ENCODE peak calls at places on chromosomes 7 and 10, in five cellular contexts. One of them, this sample, is unnamed.
A peak's percentile ranks its signal among the peaks of the same experiment; 100 is the strongest.

GRCh38 chr10:22133640-22134624 is 83.9 kb downstream of the EBLN1 start:
- DNase-seq in amygdala: no peak
- DNase-seq in foreskin keratinocyte: no peak
- DNase-seq in GDM1: peak; percentile 86
- DNase-seq in T-helper 2 cell: no peak
- DNase-seq in this sample: no peak

GRCh38 chr10:103620891-103621777 is 127.6 kb downstream of the NEURL1 start:
- DNase-seq in GDM1: no peak
- DNase-seq in T-helper 2 cell: no peak
- DNase-seq in amygdala: no peak
- DNase-seq in foreskin keratinocyte: no peak
- DNase-seq in this sample: no peak

GRCh38 chr7:77975672-77976480 is 177.3 kb downstream of the PHTF2 start:
- DNase-seq in amygdala: no peak
- DNase-seq in foreskin keratinocyte: no peak
- DNase-seq in GDM1: no peak
- DNase-seq in T-helper 2 cell: no peak
- DNase-seq in this sample: no peak

GRCh38 chr7:46153583-46153950 is 232.5 kb upstream of the IGFBP3 start:
- DNase-seq in foreskin keratinocyte: no peak
- DNase-seq in GDM1: no peak
- DNase-seq in amygdala: no peak
- DNase-seq in T-helper 2 cell: no peak
- DNase-seq in this sample: no peak

GRCh38 chr10:128123853-128124252 is 2.4 kb downstream of the MKI67 start:
- DNase-seq in amygdala: no peak
- DNase-seq in foreskin keratinocyte: no peak
- DNase-seq in T-helper 2 cell: no peak
- DNase-seq in GDM1: no peak
- DNase-seq in this sample: no peak

GRCh38 chr10:52316005-52316404 is 1.9 kb downstream of the DKK1 start:
- DNase-seq in amygdala: no peak
- DNase-seq in foreskin keratinocyte: no peak
- DNase-seq in GDM1: no peak
- DNase-seq in T-helper 2 cell: no peak
- DNase-seq in this sample: no peak

GRCh38 chr7:154698726-154699291 is 304.1 kb downstream of the PAXIP1 start:
- DNase-seq in foreskin keratinocyte: no peak
- DNase-seq in GDM1: no peak
- DNase-seq in T-helper 2 cell: no peak
- DNase-seq in amygdala: no peak
- DNase-seq in this sample: no peak

GRCh38 chr7:72805526-72806494 is 22.2 kb downstream of the TYW1B start:
- DNase-seq in amygdala: no peak
- DNase-seq in GDM1: no peak
- DNase-seq in foreskin keratinocyte: peak; percentile 44
- DNase-seq in T-helper 2 cell: no peak
- DNase-seq in this sample: no peak

GRCh38 chr10:118035358-118036031 is 11.2 kb downstream of the RAB11FIP2 start:
- DNase-seq in amygdala: no peak
- DNase-seq in T-helper 2 cell: no peak
- DNase-seq in GDM1: no peak
- DNase-seq in foreskin keratinocyte: no peak
- DNase-seq in this sample: no peak

GRCh38 chr7:26397326-26397725 is 105.7 kb downstream of the SNX10 start:
- DNase-seq in T-helper 2 cell: no peak
- DNase-seq in GDM1: no peak
- DNase-seq in foreskin keratinocyte: no peak
- DNase-seq in amygdala: no peak
- DNase-seq in this sample: no peak

GRCh38 chr10:47406870-47407648 is 23.0 kb upstream of the ZNF488 start:
- DNase-seq in GDM1: no peak
- DNase-seq in foreskin keratinocyte: peak; percentile 96
- DNase-seq in T-helper 2 cell: no peak
- DNase-seq in amygdala: no peak
- DNase-seq in this sample: peak; percentile 91

GRCh38 chr10:46106410-46107255 is 60.6 kb upstream of the MSMB start:
- DNase-seq in foreskin keratinocyte: no peak
- DNase-seq in amygdala: no peak
- DNase-seq in GDM1: peak; percentile 21
- DNase-seq in T-helper 2 cell: peak; percentile 29
- DNase-seq in this sample: peak; percentile 4

GRCh38 chr7:38731195-38731594 is 100.0 kb upstream of the AMPH start:
- DNase-seq in amygdala: no peak
- DNase-seq in GDM1: no peak
- DNase-seq in foreskin keratinocyte: peak; percentile 9
- DNase-seq in T-helper 2 cell: no peak
- DNase-seq in this sample: no peak

GRCh38 chr10:7458554-7458953 is 47.7 kb upstream of the SFMBT2 start:
- DNase-seq in T-helper 2 cell: no peak
- DNase-seq in amygdala: no peak
- DNase-seq in foreskin keratinocyte: peak; percentile 12
- DNase-seq in GDM1: no peak
- DNase-seq in this sample: no peak

GRCh38 chr7:117827861-117828260 is 45.4 kb downstream of the CTTNBP2 start:
- DNase-seq in GDM1: no peak
- DNase-seq in T-helper 2 cell: no peak
- DNase-seq in foreskin keratinocyte: peak; percentile 37
- DNase-seq in amygdala: no peak
- DNase-seq in this sample: peak; percentile 11

GRCh38 chr7:94883676-94884075 is 23.7 kb upstream of the PPP1R9A start:
- DNase-seq in GDM1: no peak
- DNase-seq in amygdala: no peak
- DNase-seq in foreskin keratinocyte: no peak
- DNase-seq in T-helper 2 cell: no peak
- DNase-seq in this sample: no peak

GRCh38 chr7:37446371-37446770 is 2.3 kb downstream of the ELMO1 start:
- DNase-seq in GDM1: no peak
- DNase-seq in foreskin keratinocyte: no peak
- DNase-seq in T-helper 2 cell: no peak
- DNase-seq in amygdala: no peak
- DNase-seq in this sample: no peak

GRCh38 chr10:77602913-77603528 is 34.6 kb downstream of the KCNMA1 start:
- DNase-seq in T-helper 2 cell: no peak
- DNase-seq in amygdala: no peak
- DNase-seq in foreskin keratinocyte: no peak
- DNase-seq in GDM1: no peak
- DNase-seq in this sample: no peak

GRCh38 chr7:18320422-18320821 is 175.1 kb upstream of the HDAC9 start:
- DNase-seq in amygdala: no peak
- DNase-seq in foreskin keratinocyte: no peak
- DNase-seq in T-helper 2 cell: no peak
- DNase-seq in GDM1: no peak
- DNase-seq in this sample: no peak

GRCh38 chr10:115001506-115002381 is 63.7 kb downstream of the TRUB1 start:
- DNase-seq in amygdala: no peak
- DNase-seq in foreskin keratinocyte: no peak
- DNase-seq in T-helper 2 cell: no peak
- DNase-seq in GDM1: no peak
- DNase-seq in this sample: no peak

GRCh38 chr10:58367049-58367448 is 18.2 kb upstream of the TFAM start:
- DNase-seq in T-helper 2 cell: no peak
- DNase-seq in foreskin keratinocyte: no peak
- DNase-seq in GDM1: peak; percentile 1
- DNase-seq in amygdala: no peak
- DNase-seq in this sample: no peak

GRCh38 chr7:90570373-90570959 is 25.7 kb upstream of the CDK14 start:
- DNase-seq in foreskin keratinocyte: no peak
- DNase-seq in T-helper 2 cell: no peak
- DNase-seq in GDM1: no peak
- DNase-seq in amygdala: no peak
- DNase-seq in this sample: no peak

GRCh38 chr7:129227646-129228578 is 3.1 kb downstream of the AHCYL2 start:
- DNase-seq in foreskin keratinocyte: peak; percentile 11
- DNase-seq in amygdala: no peak
- DNase-seq in T-helper 2 cell: no peak
- DNase-seq in GDM1: no peak
- DNase-seq in this sample: no peak

GRCh38 chr7:98354511-98355249 is 46.2 kb downstream of the BAIAP2L1 start:
- DNase-seq in T-helper 2 cell: no peak
- DNase-seq in foreskin keratinocyte: peak; percentile 80
- DNase-seq in amygdala: no peak
- DNase-seq in GDM1: no peak
- DNase-seq in this sample: peak; percentile 89